ENCODE peak calls at places on chromosome 4, in ten cellular contexts. L is head of caudate nucleus; D is WERI-Rb-1; X is ecto neural progenitor cell; S is naive B cell; F is activated CD4-positive, alpha-beta memory T cell treated with anti-CD3 and anti-CD28 coated beads for 36 hours; M is cardiac fibroblast; Z is activated naive CD8-positive, alpha-beta T cell treated with anti-CD3 and anti-CD28 coated beads for 36 hours; A is tibial artery; V is EL. B is an unnamed sample.

GRCh38 chr4:156251373-156252065 is 297.9 kb upstream of the CTSO start:
- DNase-seq in S (no peak), L (no peak), X (no peak), V (peak), D (peak), A (no peak), Z (no peak), M (no peak), F (no peak), B (no peak)

GRCh38 chr4:47914926-47915237 is 499 bp upstream of the NFXL1 start:
- DNase-seq in X (no peak), L (no peak), F (no peak), S (no peak), V (no peak), Z (no peak), M (no peak), D (no peak), A (no peak), B (no peak)

GRCh38 chr4:2535386-2536192 is 858 bp upstream of the FAM193A start:
- DNase-seq in S (peak), X (peak), Z (peak), F (peak), M (peak), L (peak), A (peak), V (no peak), D (peak), B (peak)

GRCh38 chr4:42703776-42704175 is 46.9 kb upstream of the ATP8A1 start:
- DNase-seq in M (no peak), D (no peak), V (no peak), X (no peak), L (no peak), S (no peak), A (no peak), Z (no peak), F (no peak), B (no peak)

GRCh38 chr4:106032851-106033286 is 137.6 kb downstream of the NPNT start:
- DNase-seq in M (peak), S (no peak), V (peak), X (no peak), F (no peak), Z (no peak), A (peak), D (no peak), L (no peak), B (peak)

GRCh38 chr4:7648813-7649395 is 214.2 kb upstream of the PSAPL1 start:
- DNase-seq in X (no peak), V (no peak), S (no peak), D (no peak), M (no peak), F (no peak), A (no peak), Z (no peak), L (no peak), B (no peak)

GRCh38 chr4:41258783-41259182 is 2.1 kb downstream of the UCHL1 start:
- DNase-seq in Z (no peak), S (no peak), A (no peak), D (peak), V (peak), M (peak), F (no peak), X (no peak), L (peak), B (peak)

GRCh38 chr4:88573995-88574394 is 18.3 kb upstream of the HERC3 start:
- DNase-seq in Z (no peak), X (no peak), V (peak), F (no peak), D (no peak), L (no peak), A (no peak), S (no peak), M (peak), B (peak)

GRCh38 chr4:112410804-112411203 is 105.2 kb downstream of the NEUROG2 start:
- DNase-seq in M (no peak), L (no peak), S (no peak), F (no peak), A (no peak), Z (no peak), D (no peak), V (no peak), X (no peak), B (no peak)

GRCh38 chr4:145340071-145340695 is 141.5 kb upstream of the SMAD1 start:
- DNase-seq in F (no peak), D (no peak), M (no peak), V (no peak), L (no peak), X (no peak), S (no peak), A (no peak), Z (no peak), B (no peak)

GRCh38 chr4:48792348-48793006 is 12.4 kb upstream of the FRYL start:
- DNase-seq in L (no peak), X (no peak), S (no peak), A (no peak), F (peak), M (no peak), V (no peak), D (no peak), Z (no peak), B (no peak)